ENCODE peak calls at places on chromosomes 3 and 15, in seven cellular contexts. R is C1 segment of cervical spinal cord, J is left cardiac atrium, K is NCI-H510A treated with DMSO at 0.1 percent for 48 hours, F is COR-L47, C is foreskin fibroblast, B is T-helper 2 cell. H is an unnamed sample.

GRCh38 chr3:52523386-52524257 is 10.0 kb downstream of the NT5DC2 start:
- DNase-seq in J (peak; percentile 22), K (no peak), F (no peak), C (no peak), B (no peak), R (no peak), H (no peak)

GRCh38 chr15:83685864-83686263 is 31.9 kb downstream of the ADAMTSL3 start:
- DNase-seq in J (no peak), F (no peak), B (no peak), C (no peak), K (no peak), R (no peak), H (no peak)

GRCh38 chr3:14798231-14798630 is 20.5 kb upstream of the FGD5 start:
- DNase-seq in B (no peak), C (no peak), F (no peak), K (no peak), R (no peak), J (no peak), H (no peak)

GRCh38 chr3:151804267-151804666 is 9.6 kb upstream of the AADAC start:
- DNase-seq in R (no peak), K (no peak), C (no peak), B (no peak), J (no peak), F (no peak), H (no peak)

GRCh38 chr3:31804251-31805051 is 176.6 kb downstream of the OSBPL10 start:
- DNase-seq in K (no peak), F (no peak), J (no peak), C (no peak), R (no peak), B (no peak), H (no peak)

GRCh38 chr3:15634671-15635661 is 33.4 kb downstream of the BTD start:
- DNase-seq in F (no peak), J (no peak), C (peak; percentile 77), B (no peak), R (peak; percentile 11), K (no peak), H (peak; percentile 61)

GRCh38 chr3:155393316-155393715 is 99.8 kb upstream of the STRIT1 start:
- DNase-seq in B (no peak), J (no peak), F (no peak), R (no peak), C (peak; percentile 62), K (no peak), H (no peak)

GRCh38 chr3:134381836-134382442 is 7.7 kb upstream of the AMOTL2 start:
- DNase-seq in F (no peak), C (no peak), K (peak; percentile 80), B (no peak), R (no peak), J (no peak), H (no peak)

GRCh38 chr3:100002599-100003350 is 111.5 kb downstream of the FILIP1L start:
- DNase-seq in C (peak; percentile 92), K (peak; percentile 27), B (no peak), J (no peak), R (no peak), F (peak; percentile 75), H (no peak)

GRCh38 chr15:90011705-90012104 is 10.6 kb downstream of the ZNF710 start:
- DNase-seq in F (no peak), J (no peak), K (no peak), R (no peak), B (no peak), C (no peak), H (no peak)

GRCh38 chr3:190048831-190049541 is 71.7 kb downstream of the P3H2 start:
- DNase-seq in K (no peak), B (no peak), C (peak; percentile 88), J (no peak), R (no peak), F (no peak), H (no peak)

GRCh38 chr3:178680037-178680436 is 143.8 kb downstream of the KCNMB2 start:
- DNase-seq in J (no peak), C (no peak), F (no peak), B (no peak), K (no peak), R (no peak), H (no peak)

H was measured in gastrocnemius medialis.